ENCODE peak calls at places on chromosome 11, in five cellular contexts. Y is testis; I is psoas muscle; H is IMR-90; O is CD8-positive, alpha-beta T cell. L is an unnamed sample.

GRCh38 chr11:114159802-114160588 is 100.5 kb downstream of the ZBTB16 start:
- DNase-seq in Y (peak), I (peak), H (peak), O (peak), L (peak)

GRCh38 chr11:33065445-33066178 is 26.2 kb downstream of the TCP11L1 start:
- DNase-seq in Y (peak), I (peak), H (peak), O (peak), L (peak)

GRCh38 chr11:19368726-19369364 is 128.1 kb upstream of the E2F8 start:
- DNase-seq in Y (no peak), I (no peak), H (no peak), O (no peak), L (no peak)

GRCh38 chr11:61917357-61918109 is at the start of gene RAB3IL1:
- DNase-seq in Y (peak), I (peak), H (no peak), O (no peak), L (peak)

GRCh38 chr11:101617735-101618332 is 34.0 kb upstream of the TRPC6 start:
- DNase-seq in Y (no peak), I (no peak), H (peak), O (no peak), L (no peak)

GRCh38 chr11:65718964-65719492 is 1.6 kb downstream of the RNASEH2C start:
- DNase-seq in Y (peak), I (no peak), H (peak), O (no peak), L (no peak)

GRCh38 chr11:129442171-129442570 is 66.5 kb downstream of the BARX2 start:
- DNase-seq in Y (no peak), I (no peak), H (no peak), O (no peak), L (no peak)

GRCh38 chr11:67276821-67277230 is 10.6 kb downstream of the GRK2 start:
- DNase-seq in Y (no peak), I (peak), H (peak), O (no peak), L (no peak)

GRCh38 chr11:80162387-80162786 is 721.6 kb upstream of the TENM4 start:
- DNase-seq in Y (no peak), I (no peak), H (no peak), O (no peak), L (no peak)

GRCh38 chr11:80163011-80163410 is 722.2 kb upstream of the TENM4 start:
- DNase-seq in Y (no peak), I (no peak), H (peak), O (no peak), L (no peak)

GRCh38 chr11:80165763-80166162 is 724.9 kb upstream of the TENM4 start:
- DNase-seq in Y (no peak), I (no peak), H (peak), O (no peak), L (no peak)

GRCh38 chr11:80163441-80163840 is 722.6 kb upstream of the TENM4 start:
- DNase-seq in Y (no peak), I (no peak), H (no peak), O (no peak), L (no peak)

GRCh38 chr11:80167766-80168165 is 726.9 kb upstream of the TENM4 start:
- DNase-seq in Y (no peak), I (no peak), H (no peak), O (no peak), L (no peak)
- H3K27ac ChIP-seq in Y (no peak), I (no peak), H (no peak), O (no peak), L (no peak)

DNA sequence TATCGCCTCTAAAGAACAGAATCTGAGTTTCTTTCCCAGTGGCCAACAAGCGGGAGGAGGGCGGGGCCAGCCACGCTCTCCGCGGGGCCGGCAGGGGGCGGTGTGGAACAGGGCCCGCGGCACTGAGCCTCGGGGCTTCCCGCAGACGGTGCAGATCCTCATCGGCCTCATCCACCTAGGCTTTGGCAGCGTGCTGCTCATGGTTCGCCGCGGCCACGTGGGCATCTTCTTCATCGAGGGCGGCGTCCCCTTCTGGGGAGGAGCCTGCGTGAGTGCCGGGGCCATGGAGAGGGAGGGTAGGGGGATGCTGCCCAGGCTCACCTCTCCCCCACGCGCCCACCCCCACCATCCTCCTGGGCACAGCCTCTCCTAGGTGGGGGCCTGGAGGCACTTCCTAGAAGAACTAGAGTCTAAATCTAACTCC is 10.7 kb downstream of the MS4A15 start:
- DNase-seq in Y (peak), I (no peak), H (no peak), O (no peak), L (no peak)
- TF ChIP-seq CTCF in Y (peak), I (no peak), H (peak), O (no peak), L (no peak)

GRCh38 chr11:111302298-111302697 is 4.0 kb downstream of the POU2AF3 start:
- DNase-seq in Y (no peak), I (no peak), H (no peak), O (no peak), L (peak)
- H3K4me3 ChIP-seq in Y (no peak), I (no peak), H (no peak), O (no peak), L (no peak)

GRCh38 chr11:73281796-73282660 is 9.9 kb downstream of the P2RY6 start:
- DNase-seq in Y (no peak), I (no peak), H (no peak), O (no peak), L (no peak)
- H3K27ac ChIP-seq in Y (no peak), I (no peak), H (no peak), O (no peak), L (no peak)

DNA sequence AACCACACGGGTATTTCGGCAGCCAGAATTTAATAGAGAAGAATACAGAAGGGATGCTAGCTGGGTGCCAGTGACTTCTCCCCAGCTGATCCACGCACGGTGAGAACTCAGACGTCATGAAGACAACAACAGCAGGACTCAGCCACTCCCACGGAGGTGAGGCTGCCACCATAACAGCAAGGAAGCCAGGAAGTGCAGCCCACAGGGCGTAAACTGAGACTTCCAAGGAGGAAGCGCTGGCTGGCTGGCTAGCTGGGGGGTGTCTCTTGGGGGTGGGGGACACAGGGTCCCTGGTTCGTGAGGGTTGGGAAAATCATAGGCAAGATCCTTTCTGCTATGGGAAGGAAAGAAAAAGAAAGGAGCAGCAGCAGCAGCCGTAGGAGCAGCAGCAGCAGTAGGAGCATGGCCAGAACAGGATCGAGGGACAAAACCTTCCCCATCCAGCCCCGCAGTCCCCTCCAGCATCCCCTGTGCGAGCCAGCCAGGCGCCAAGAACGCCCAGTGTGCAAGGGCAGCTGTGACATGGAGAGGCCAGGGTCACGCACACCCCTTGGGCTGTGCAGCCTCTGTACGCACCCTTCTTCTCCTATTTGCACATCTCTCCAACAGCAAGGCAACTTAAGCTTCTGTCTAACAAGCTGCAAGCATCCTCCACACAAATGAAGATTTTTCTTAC is 49.6 kb upstream of the SHANK2 start:
- DNase-seq in Y (no peak), I (no peak), H (no peak), O (no peak), L (no peak)
- TF ChIP-seq CTCF in Y (no peak), I (no peak), H (no peak), O (no peak), L (no peak)

DNA sequence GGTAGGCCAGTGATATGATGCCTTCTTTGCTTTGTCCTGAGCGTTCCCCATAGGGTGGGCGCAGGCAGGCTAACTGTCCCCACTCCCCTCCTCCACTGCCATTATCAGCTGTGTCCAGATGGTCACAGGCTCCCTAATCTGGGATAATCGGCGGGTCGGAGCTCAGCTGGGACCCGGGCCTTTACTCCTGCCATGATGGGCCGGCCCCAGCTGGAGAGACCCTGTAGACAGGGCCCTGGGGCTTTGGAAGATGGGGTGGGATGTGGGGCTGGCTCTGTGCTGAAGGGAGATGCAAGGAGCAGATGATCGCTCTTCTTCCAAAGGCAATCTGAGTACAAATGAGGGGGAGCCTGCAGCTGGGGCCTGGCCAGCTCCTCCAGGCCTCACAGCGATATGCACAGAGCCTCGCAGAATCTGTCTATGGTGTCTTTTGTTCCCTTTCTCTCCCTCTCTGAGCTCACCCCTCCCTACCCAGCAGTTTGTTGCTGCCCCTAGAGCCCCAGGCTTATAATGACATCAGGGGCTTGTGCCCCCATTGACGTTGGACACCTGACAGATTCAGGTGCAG is 11.9 kb downstream of the KLHL35 start:
- DNase-seq in Y (peak), I (no peak), H (no peak), O (no peak), L (no peak)
- H3K4me3 ChIP-seq in Y (no peak), I (no peak), H (no peak), O (no peak), L (no peak)

GRCh38 chr11:23310276-23310675 is 450.0 kb upstream of the CCDC179 start:
- DNase-seq in Y (no peak), I (no peak), H (peak), O (no peak), L (no peak)

GRCh38 chr11:23311986-23312940 is 452.0 kb upstream of the CCDC179 start:
- DNase-seq in Y (no peak), I (no peak), H (peak), O (no peak), L (no peak)

GRCh38 chr11:23318670-23319069 is 458.4 kb upstream of the CCDC179 start:
- DNase-seq in Y (no peak), I (no peak), H (no peak), O (no peak), L (no peak)

GRCh38 chr11:23314162-23314561 is 453.9 kb upstream of the CCDC179 start:
- DNase-seq in Y (no peak), I (no peak), H (no peak), O (no peak), L (no peak)

GRCh38 chr11:23313001-23313400 is 452.7 kb upstream of the CCDC179 start:
- DNase-seq in Y (no peak), I (no peak), H (no peak), O (no peak), L (no peak)
- H3K27ac ChIP-seq in Y (no peak), I (no peak), H (no peak), O (no peak), L (no peak)